ENCODE peak calls at places on chromosomes 1 and 21, in nine cellular contexts. L is adrenal gland, O is left lung, G is HCT116, X is vagina, T is spleen, V is OCI-LY7, P is cardiac muscle cell, I is AG04450. Z is an unnamed sample.

GRCh38 chr1:95304803-95305202 is 70.8 kb downstream of the RWDD3 start:
- DNase-seq in L (no peak), O (no peak), G (no peak), X (no peak), T (no peak), V (no peak), P (no peak), I (no peak), Z (no peak)

GRCh38 chr21:42784276-42784675 is 95.1 kb downstream of the WDR4 start:
- DNase-seq in L (no peak), O (no peak), G (no peak), X (no peak), T (peak; percentile 87), V (no peak), P (no peak), I (no peak), Z (no peak)

GRCh38 chr21:41664881-41665765 is 101.7 kb downstream of the RIPK4 start:
- DNase-seq in L (peak; percentile 16), O (no peak), G (no peak), X (no peak), T (peak; percentile 62), V (no peak), P (no peak), I (no peak), Z (no peak)

GRCh38 chr1:202047977-202048376 is 37.6 kb downstream of the ELF3 start:
- DNase-seq in L (no peak), O (no peak), G (no peak), X (no peak), T (no peak), V (no peak), P (no peak), I (no peak), Z (no peak)

GRCh38 chr1:11740258-11741192 is 4.6 kb downstream of the AGTRAP start:
- DNase-seq in L (no peak), O (no peak), G (no peak), X (no peak), T (peak; percentile 73), V (no peak), P (no peak), I (no peak), Z (no peak)

GRCh38 chr1:224996266-224996665 is 66.8 kb downstream of the DNAH14 start:
- DNase-seq in L (no peak), O (no peak), G (peak; percentile 33), X (no peak), T (no peak), V (no peak), P (no peak), I (no peak), Z (no peak)

GRCh38 chr1:224333939-224334701 is 4.1 kb upstream of the NVL start:
- DNase-seq in L (peak; percentile 8), O (no peak), G (no peak), X (no peak), T (no peak), V (no peak), P (no peak), I (no peak), Z (no peak)

GRCh38 chr21:32525282-32525681 is 60.0 kb downstream of the TCP10L start:
- DNase-seq in L (no peak), O (no peak), G (no peak), X (no peak), T (no peak), V (no peak), P (no peak), I (no peak), Z (no peak)

GRCh38 chr1:235648954-235649721 is 446 bp downstream of the GNG4 start:
- DNase-seq in L (peak; percentile 72), O (peak; percentile 51), G (no peak), X (no peak), T (peak; percentile 82), V (no peak), P (peak; percentile 90), I (no peak), Z (peak; percentile 34)

GRCh38 chr1:173330149-173330951 is 123.2 kb upstream of the TNFSF4 start:
- DNase-seq in L (peak; percentile 30), O (no peak), G (no peak), X (no peak), T (no peak), V (peak; percentile 47), P (no peak), I (no peak), Z (no peak)

GRCh38 chr21:28132713-28133112 is 860.0 kb downstream of the LTN1 start:
- DNase-seq in L (no peak), O (no peak), G (no peak), X (no peak), T (no peak), V (no peak), P (no peak), I (no peak), Z (no peak)

GRCh38 chr1:246687002-246687401 is 37.2 kb upstream of the SCCPDH start:
- DNase-seq in L (no peak), O (no peak), G (no peak), X (no peak), T (no peak), V (no peak), P (peak; percentile 8), I (no peak), Z (no peak)

GRCh38 chr1:217554849-217555248 is 76.0 kb downstream of the GPATCH2 start:
- DNase-seq in L (no peak), O (no peak), G (no peak), X (no peak), T (no peak), V (no peak), P (no peak), I (no peak), Z (no peak)

GRCh38 chr1:225999912-226000337 is 782 bp upstream of the SDE2 start:
- DNase-seq in L (no peak), O (no peak), G (no peak), X (no peak), T (no peak), V (peak; percentile 70), P (no peak), I (no peak), Z (no peak)

GRCh38 chr1:172893146-172893841 is 157.4 kb downstream of the TNFSF18 start:
- DNase-seq in L (peak; percentile 45), O (no peak), G (no peak), X (no peak), T (no peak), V (no peak), P (no peak), I (no peak), Z (peak; percentile 44)

DNA sequence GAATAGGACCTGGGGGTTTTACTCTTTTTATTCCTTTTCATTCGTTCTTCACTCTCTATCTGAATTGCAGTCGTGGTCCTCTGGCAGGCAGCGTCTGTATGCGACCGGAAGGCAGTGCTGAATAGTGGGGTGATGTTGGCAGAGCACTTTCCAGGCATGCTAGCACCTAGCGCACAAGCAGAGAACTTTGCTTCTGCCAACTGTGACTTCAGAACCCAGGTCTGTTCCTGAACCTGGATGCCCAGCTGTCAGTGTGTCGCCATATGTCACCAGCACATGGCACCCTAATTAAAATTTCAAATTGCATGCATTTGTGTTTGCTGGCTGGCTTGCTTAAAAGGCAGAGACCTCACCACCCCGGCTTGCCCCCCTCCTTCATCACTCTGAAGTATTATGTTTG is 116.2 kb downstream of the NFIA start:
- DNase-seq in L (no peak), O (no peak), G (no peak), X (no peak), T (no peak), V (no peak), P (no peak), I (no peak), Z (no peak)
- H3K4me3 ChIP-seq in L (no peak overlapping the region), O (no peak overlapping the region), G (no peak overlapping the region), X (no peak overlapping the region), T (no peak overlapping the region), V (no peak overlapping the region), P (no peak overlapping the region), I (no peak overlapping the region), Z (no peak overlapping the region)

DNA sequence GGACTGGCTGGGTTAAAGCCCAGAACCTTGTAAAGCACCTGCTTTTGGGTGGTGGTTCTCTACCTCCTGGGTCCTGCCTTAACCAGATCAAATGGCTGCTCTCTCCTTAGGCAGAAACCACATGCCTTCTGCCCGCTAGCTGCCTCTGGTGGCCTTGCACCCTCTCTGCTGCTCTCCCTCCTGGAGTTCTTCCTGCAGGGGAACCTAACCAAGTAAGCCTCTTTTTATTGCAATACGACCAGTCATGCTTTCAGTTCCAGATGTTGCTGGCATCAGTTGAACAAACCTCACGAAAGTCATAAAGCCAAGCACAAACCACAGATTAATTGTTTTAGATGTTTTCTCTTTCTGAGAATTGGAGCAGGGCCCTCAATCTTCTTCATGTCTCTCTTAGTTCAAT is 118.9 kb downstream of the GDAP2 start:
- DNase-seq in L (no peak), O (no peak), G (no peak), X (no peak), T (no peak), V (no peak), P (no peak), I (no peak), Z (no peak)
- TF ChIP-seq CTCF in L (no peak), O (no peak), G (no peak), X (no peak), T (no peak), V (no peak), P (no peak), I (no peak), Z (no peak)

DNA sequence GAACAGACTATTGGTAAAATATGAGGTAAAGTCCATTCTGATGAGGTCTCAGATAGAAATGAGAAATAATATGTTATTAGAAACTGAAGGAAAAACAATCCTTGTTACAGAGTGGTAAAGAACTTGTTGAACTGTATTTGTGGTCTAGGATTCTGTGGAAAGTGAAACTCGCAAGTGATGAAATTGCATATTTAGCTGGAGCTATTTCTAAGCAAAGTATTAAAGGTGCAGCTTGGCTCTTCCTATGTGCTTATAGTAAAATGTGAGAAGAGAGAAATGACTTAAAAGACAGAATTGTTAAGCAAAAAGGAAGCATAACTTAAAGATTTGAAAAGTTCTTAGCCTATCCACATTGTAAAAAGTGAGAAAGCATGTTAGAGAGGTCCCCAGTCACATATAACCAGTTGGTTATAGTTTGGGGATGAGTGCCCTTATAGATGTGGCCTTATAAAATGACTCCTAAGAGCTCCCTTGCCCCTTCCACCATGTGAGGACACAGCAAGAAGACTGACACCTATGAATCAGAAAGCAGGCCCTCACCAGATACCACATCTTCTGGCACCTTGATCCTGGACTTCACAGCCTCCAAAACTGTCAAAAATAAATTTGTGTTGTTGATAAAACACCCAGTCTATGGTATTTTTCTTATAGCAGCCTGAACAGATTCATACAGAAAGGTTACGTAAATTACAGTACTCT is 24.8 kb downstream of the PHTF1 start:
- DNase-seq in L (no peak), O (no peak), G (no peak), X (no peak), T (no peak), V (no peak), P (no peak), I (no peak), Z (no peak)
- H3K27ac ChIP-seq in L (no peak overlapping the region), O (no peak overlapping the region), G (no peak overlapping the region), X (no peak overlapping the region), T (no peak overlapping the region), V (no peak overlapping the region), P (no peak overlapping the region), I (no peak overlapping the region), Z (no peak overlapping the region)

DNA sequence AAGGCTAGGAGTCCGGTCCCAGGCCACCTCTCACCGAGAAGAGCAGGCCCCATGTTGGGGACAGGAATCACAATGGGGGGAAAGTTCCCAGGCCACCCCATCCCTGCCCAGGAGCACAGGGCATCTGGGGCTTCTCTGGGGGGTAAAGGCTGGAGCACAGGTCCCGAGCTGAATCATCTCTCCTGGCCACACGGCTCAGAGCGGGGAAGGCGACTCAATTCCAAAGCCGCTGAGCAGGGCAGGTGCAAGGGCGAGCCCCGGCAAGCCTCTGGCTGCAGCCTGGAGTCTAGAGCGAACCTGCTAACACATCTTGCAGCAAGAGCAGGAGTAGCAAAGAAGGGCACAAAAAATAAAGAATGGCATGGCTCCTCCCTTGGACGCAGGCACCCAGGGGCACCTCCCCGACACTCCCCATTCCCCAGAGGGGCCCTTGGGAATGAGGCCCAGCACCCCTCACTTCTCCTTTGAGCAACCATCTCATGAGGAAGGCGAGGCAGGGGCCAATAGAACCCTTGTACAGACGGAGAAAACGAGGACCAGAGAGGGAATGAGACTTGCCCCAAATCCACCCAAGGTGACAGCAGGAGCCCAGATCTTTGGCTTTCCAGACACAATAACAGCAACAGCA is 20.6 kb upstream of the ALDH4A1 start:
- DNase-seq in L (peak; percentile 30), O (no peak), G (no peak), X (no peak), T (no peak), V (no peak), P (no peak), I (no peak), Z (no peak)
- H3K4me3 ChIP-seq in L (no peak overlapping the region), O (no peak overlapping the region), G (no peak overlapping the region), X (no peak overlapping the region), T (no peak overlapping the region), V (no peak overlapping the region), P (no peak overlapping the region), I (no peak overlapping the region), Z (peak overlapping the region; percentile 47)

Z was measured in left ventricle myocardium inferior.